ENCODE peak calls at places on chromosomes 11 and 22, in seven cellular contexts. O is K562, I is HCT116, P is H1, U is SK-N-SH, Y is HepG2, Z is GM12878. X is an unnamed sample.

GRCh38 chr22:26568207-26568706 is 21.7 kb downstream of the TPST2 start:
- DNase-seq in O (no peak), I (no peak), P (peak), U (no peak), Y (no peak), Z (no peak), X (no peak)

GRCh38 chr11:76807206-76807875 is 24.2 kb downstream of the TSKU start:
- DNase-seq in O (peak), I (no peak), P (no peak), U (peak), Y (peak), Z (no peak), X (no peak)

GRCh38 chr11:72969894-72970335 is 155.7 kb downstream of the ATG16L2 start:
- DNase-seq in O (no peak), I (no peak), P (no peak), U (no peak), Y (no peak), Z (peak), X (no peak)

GRCh38 chr11:122091850-122092249 is 24.2 kb downstream of the BLID start:
- DNase-seq in O (no peak), I (no peak), P (no peak), U (no peak), Y (no peak), Z (no peak), X (no peak)

GRCh38 chr11:8262552-8263108 is 1.0 kb downstream of the LMO1 start:
- DNase-seq in O (no peak), I (no peak), P (no peak), U (no peak), Y (no peak), Z (no peak), X (peak)

GRCh38 chr11:9461068-9461759 is 402 bp downstream of the ZNF143 start:
- DNase-seq in O (peak), I (no peak), P (no peak), U (peak), Y (peak), Z (peak), X (peak)

GRCh38 chr11:17738350-17739207 is 4.0 kb downstream of the KCNC1 start:
- DNase-seq in O (peak), I (no peak), P (no peak), U (no peak), Y (no peak), Z (no peak), X (no peak)

GRCh38 chr11:83713701-83714100 is 427.5 kb upstream of the CCDC90B start:
- DNase-seq in O (no peak), I (no peak), P (no peak), U (no peak), Y (no peak), Z (no peak), X (no peak)

GRCh38 chr22:37940698-37941376 is 12.6 kb downstream of the C22orf23 start:
- DNase-seq in O (no peak), I (no peak), P (no peak), U (no peak), Y (no peak), Z (no peak), X (no peak)

GRCh38 chr11:36231300-36231699 is 57.9 kb downstream of the COMMD9 start:
- DNase-seq in O (no peak), I (no peak), P (no peak), U (peak), Y (no peak), Z (no peak), X (no peak)

GRCh38 chr11:123060265-123061000 is 1.5 kb downstream of the HSPA8 start:
- DNase-seq in O (no peak), I (no peak), P (no peak), U (no peak), Y (no peak), Z (no peak), X (no peak)

GRCh38 chr11:74533421-74533820 is 39.9 kb upstream of the LIPT2 start:
- DNase-seq in O (no peak), I (no peak), P (no peak), U (no peak), Y (no peak), Z (no peak), X (no peak)

GRCh38 chr11:78646564-78647185 is 72.0 kb upstream of the NARS2 start:
- DNase-seq in O (peak), I (peak), P (no peak), U (peak), Y (peak), Z (no peak), X (peak)

GRCh38 chr11:17014774-17015638 is 792 bp upstream of the PLEKHA7 start:
- DNase-seq in O (peak), I (peak), P (no peak), U (peak), Y (peak), Z (no peak), X (peak)

GRCh38 chr11:61963282-61964057 is 4.0 kb downstream of the FTH1 start:
- DNase-seq in O (no peak), I (no peak), P (no peak), U (no peak), Y (no peak), Z (peak), X (no peak)

GRCh38 chr11:97060184-97060583 is 670.4 kb downstream of the JRKL start:
- DNase-seq in O (no peak), I (no peak), P (no peak), U (no peak), Y (no peak), Z (no peak), X (no peak)

GRCh38 chr22:48663297-48663696 is 1164.4 kb downstream of the BRD1 start:
- DNase-seq in O (peak), I (peak), P (no peak), U (no peak), Y (peak), Z (no peak), X (no peak)

GRCh38 chr11:120121914-120122473 is 15.9 kb downstream of the TRIM29 start:
- DNase-seq in O (no peak), I (no peak), P (no peak), U (no peak), Y (peak), Z (no peak), X (peak)

GRCh38 chr22:37259540-37260029 is 15.5 kb upstream of the RAC2 start:
- DNase-seq in O (peak), I (peak), P (no peak), U (peak), Y (no peak), Z (no peak), X (peak)

GRCh38 chr22:29587938-29588699 is 7.2 kb upstream of the NIPSNAP1 start:
- DNase-seq in O (no peak), I (no peak), P (no peak), U (no peak), Y (peak), Z (no peak), X (no peak)

GRCh38 chr11:107592813-107593212 is 1.9 kb downstream of the ELMOD1 start:
- DNase-seq in O (no peak), I (no peak), P (no peak), U (no peak), Y (no peak), Z (no peak), X (no peak)

GRCh38 chr11:1983601-1983961 is 14.1 kb downstream of the H19 start:
- DNase-seq in O (no peak), I (no peak), P (no peak), U (no peak), Y (no peak), Z (no peak), X (no peak)

GRCh38 chr11:71451596-71452353 is 1.2 kb upstream of the NADSYN1 start:
- DNase-seq in O (peak), I (no peak), P (peak), U (no peak), Y (peak), Z (no peak), X (peak)

GRCh38 chr22:24727218-24727851 is 47.2 kb downstream of the PIWIL3 start:
- DNase-seq in O (peak), I (peak), P (no peak), U (peak), Y (peak), Z (no peak), X (no peak)

GRCh38 chr22:47276219-47276843 is 513.9 kb downstream of the TBC1D22A start:
- DNase-seq in O (no peak), I (no peak), P (no peak), U (no peak), Y (no peak), Z (no peak), X (peak)

GRCh38 chr11:107696140-107696539 is 15.7 kb downstream of the SLN start:
- DNase-seq in O (no peak), I (peak), P (no peak), U (no peak), Y (no peak), Z (no peak), X (no peak)

GRCh38 chr22:23102776-23103175 is 32.5 kb downstream of the GNAZ start:
- DNase-seq in O (no peak), I (no peak), P (no peak), U (no peak), Y (no peak), Z (no peak), X (no peak)

GRCh38 chr11:35487532-35488078 is 37.8 kb downstream of the PAMR1 start:
- DNase-seq in O (no peak), I (peak), P (peak), U (peak), Y (peak), Z (no peak), X (no peak)

GRCh38 chr11:93198221-93198650 is 445 bp upstream of the SLC36A4 start:
- DNase-seq in O (no peak), I (no peak), P (no peak), U (no peak), Y (no peak), Z (peak), X (peak)

DNA sequence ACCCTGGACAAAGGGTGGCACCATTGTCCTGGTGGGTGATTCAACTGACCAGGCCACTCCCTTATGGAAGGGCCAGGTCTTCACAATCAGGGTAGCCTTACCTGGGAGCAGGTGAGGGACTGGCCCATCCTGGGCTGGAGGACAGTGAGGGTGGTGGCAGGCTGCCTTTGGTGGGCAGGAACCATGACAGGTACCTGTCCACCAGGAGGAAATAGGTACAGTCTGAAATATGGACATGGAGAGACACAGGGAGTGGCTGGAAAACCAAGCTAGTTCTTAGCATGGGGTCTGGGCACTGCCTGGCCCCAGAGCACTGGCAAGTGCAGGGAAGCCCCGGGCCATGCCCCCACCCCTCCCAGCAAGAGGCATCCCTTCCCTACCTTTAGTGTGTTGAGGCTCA is 113.8 kb downstream of the MED15 start:
- DNase-seq in O (no peak), I (no peak), P (no peak), U (no peak), Y (no peak), Z (no peak), X (no peak)
- TF ChIP-seq JUND in O (no peak), I (no peak), P (no peak), U (no peak), Y (no peak), Z (no peak), X (no peak)

DNA sequence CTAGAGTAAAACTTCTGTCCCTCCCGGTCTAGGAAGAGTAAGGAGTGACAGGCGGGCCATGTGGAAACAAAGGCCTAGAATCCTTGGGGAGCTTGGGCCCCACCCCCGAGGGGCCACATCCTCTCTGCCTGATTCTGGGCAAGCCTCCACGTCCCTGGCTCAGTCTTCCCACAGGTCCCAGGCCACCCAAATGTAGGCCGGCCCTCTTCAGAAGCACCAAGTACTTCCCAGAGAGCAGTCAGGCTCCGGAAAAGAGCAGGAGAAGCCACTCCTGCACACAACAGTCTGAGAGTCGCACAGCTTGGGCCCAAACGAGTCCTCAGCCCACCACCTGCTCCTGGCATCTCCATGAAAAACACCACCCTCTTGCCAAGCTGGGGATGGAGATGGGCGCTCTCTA is 15.5 kb downstream of the EHD1 start:
- DNase-seq in O (no peak), I (no peak), P (no peak), U (no peak), Y (no peak), Z (no peak), X (no peak)
- TF ChIP-seq JUND in O (no peak), I (no peak), P (no peak), U (no peak), Y (no peak), Z (no peak), X (no peak)

GRCh38 chr22:45645150-45645525 is 26.5 kb upstream of the ATXN10 start:
- DNase-seq in O (no peak), I (no peak), P (no peak), U (no peak), Y (no peak), Z (no peak), X (peak)

GRCh38 chr22:45645526-45646414 is 25.9 kb upstream of the ATXN10 start:
- DNase-seq in O (peak), I (peak), P (no peak), U (peak), Y (no peak), Z (no peak), X (peak)

GRCh38 chr22:45642966-45643365 is 28.7 kb upstream of the ATXN10 start:
- DNase-seq in O (no peak), I (no peak), P (no peak), U (no peak), Y (no peak), Z (no peak), X (no peak)

GRCh38 chr22:45647532-45648225 is 24.0 kb upstream of the ATXN10 start:
- DNase-seq in O (no peak), I (no peak), P (no peak), U (no peak), Y (no peak), Z (no peak), X (no peak)

DNA sequence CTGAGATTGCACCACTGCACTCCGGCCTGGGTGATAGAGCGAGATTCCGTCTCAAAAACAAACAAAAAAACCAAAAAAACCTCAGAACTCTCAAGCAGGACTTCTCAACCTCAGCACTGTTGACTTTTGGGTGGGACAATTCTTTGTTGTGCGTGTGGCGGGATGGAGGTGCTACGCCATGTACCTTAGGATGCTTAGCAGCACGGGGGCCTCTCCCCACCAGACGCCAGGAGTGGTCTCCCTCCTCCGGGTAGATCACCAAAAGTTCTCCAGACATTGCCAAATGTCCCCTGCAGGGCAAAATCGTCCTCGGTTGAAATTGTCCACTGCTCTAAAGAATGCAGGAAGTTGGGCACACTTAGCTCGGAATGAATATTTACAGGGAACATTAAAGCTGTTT is 26.9 kb upstream of the ATXN10 start:
- DNase-seq in O (no peak), I (no peak), P (no peak), U (no peak), Y (no peak), Z (no peak), X (no peak)
- TF ChIP-seq JUND in O (no peak), I (no peak), P (no peak), U (no peak), Y (no peak), Z (no peak), X (no peak)

DNA sequence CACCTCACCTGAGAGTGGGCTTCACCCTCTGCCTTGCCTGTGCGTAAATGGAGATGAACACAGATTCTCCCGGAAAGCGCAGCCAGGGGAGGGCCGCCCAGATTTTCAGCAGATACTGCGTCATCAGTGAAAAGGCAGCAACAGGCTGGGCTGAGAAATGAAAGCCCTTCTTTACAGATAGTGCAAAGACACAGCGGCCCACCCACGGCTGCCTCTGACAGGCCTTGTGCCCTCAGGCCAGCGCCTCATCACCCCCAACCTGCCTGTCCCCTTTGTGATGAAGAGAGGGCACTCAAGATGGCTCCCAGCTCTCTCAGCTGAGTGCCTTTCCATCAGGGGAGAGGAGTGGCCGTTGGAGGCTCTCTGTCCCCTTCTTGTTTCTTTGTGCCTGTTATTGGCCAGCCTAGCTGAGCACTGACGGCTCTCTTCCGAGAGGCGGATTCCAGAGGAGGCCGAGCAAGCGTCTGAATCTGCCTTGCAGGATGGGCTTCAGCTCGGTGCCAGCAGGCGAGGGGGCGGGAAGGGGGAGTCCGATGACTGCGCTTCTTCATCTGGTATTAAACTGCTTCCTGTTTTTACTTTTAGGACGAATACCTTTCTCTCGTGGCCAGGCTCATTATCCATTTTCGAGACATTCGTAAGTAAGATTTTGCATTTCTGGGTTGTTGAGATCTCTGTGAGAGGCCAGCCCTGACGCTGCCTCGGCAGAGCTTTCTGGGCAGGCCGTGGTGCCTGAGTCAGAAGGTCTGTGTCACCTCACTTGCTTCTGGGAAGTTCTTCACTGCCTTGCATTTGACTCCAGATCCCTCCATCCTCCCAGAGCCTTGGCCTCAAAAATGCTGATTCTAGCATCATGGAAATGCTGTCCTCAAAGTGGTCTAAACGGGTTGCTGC is 43.7 kb downstream of the MED15 start:
- DNase-seq in O (no peak), I (no peak), P (no peak), U (no peak), Y (no peak), Z (peak), X (no peak)
- TF ChIP-seq JUND in O (no peak), I (no peak), P (no peak), U (no peak), Y (no peak), Z (no peak), X (no peak)

DNA sequence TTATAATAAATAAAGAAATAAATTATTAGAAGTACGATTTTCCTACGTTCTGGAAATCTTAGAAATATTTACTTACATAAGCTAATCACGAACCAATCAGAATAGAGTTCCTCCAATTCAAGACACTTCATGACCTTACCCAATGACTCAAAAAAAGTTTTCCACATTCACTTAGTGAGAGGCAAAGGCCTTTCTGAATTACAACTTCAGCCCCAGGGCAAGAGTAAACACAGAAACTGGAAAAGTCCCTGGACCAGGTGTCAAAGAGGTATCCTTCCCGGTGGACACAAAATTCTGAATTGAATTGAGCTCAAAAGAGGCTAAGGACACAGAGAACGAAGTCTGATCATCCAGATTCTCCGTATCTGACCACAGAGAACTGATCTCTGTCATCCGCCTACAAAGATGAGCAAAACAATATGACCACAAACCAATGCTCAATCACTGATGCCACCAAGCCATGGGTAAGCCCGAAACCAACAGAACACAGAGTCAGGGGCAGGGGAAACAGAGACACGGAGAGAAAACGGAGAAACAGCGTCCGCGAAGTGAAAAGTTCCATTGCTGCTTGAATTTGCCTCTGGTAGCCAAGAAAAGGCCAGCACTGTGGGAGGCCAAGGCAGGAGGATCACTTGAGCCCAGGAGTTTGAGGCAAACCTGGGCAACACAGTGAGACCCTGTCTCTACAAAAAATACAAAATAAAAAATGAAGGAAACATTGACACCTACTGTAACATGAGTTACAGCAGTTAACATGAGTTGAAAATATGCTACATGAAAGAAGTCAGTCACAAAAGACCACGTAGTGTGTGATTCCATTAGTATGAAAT is 6.8 kb downstream of the BID start:
- DNase-seq in O (no peak), I (no peak), P (no peak), U (no peak), Y (no peak), Z (peak), X (peak)
- TF ChIP-seq JUND in O (no peak), I (no peak), P (no peak), U (no peak), Y (no peak), Z (peak), X (no peak)

X was measured in T47D.